ENCODE peak calls at places on chromosome 10, in ten cellular contexts. K, N, D, H, I, J, B, L, V and S are unnamed samples.

GRCh38 chr10:112209534-112210200 is 26.1 kb upstream of the GPAM start:
- DNase-seq in K (no peak), N (no peak), D (no peak), H (peak), I (no peak), J (peak), B (no peak), L (no peak), V (no peak), S (no peak)

GRCh38 chr10:30068482-30069223 is 9.3 kb upstream of the JCAD start:
- DNase-seq in K (no peak), N (no peak), D (no peak), H (no peak), I (no peak), J (no peak), B (no peak), L (no peak), V (no peak), S (no peak)

GRCh38 chr10:127619550-127619949 is 70.4 kb downstream of the NPS start:
- DNase-seq in K (no peak), N (no peak), D (peak), H (no peak), I (no peak), J (no peak), B (no peak), L (no peak), V (no peak), S (no peak)

GRCh38 chr10:34670101-34670500 is 145.0 kb downstream of the PARD3 start:
- DNase-seq in K (no peak), N (no peak), D (no peak), H (no peak), I (no peak), J (no peak), B (no peak), L (no peak), V (no peak), S (no peak)

GRCh38 chr10:5560142-5560843 is 35.5 kb downstream of the CALML3 start:
- DNase-seq in K (no peak), N (no peak), D (no peak), H (no peak), I (no peak), J (no peak), B (no peak), L (no peak), V (no peak), S (no peak)

GRCh38 chr10:113449151-113449695 is 103.6 kb upstream of the HABP2 start:
- DNase-seq in K (no peak), N (no peak), D (no peak), H (no peak), I (no peak), J (no peak), B (no peak), L (peak), V (no peak), S (no peak)

GRCh38 chr10:97571622-97572021 is 957 bp upstream of the ANKRD2 start:
- DNase-seq in K (no peak), N (no peak), D (no peak), H (no peak), I (no peak), J (no peak), B (no peak), L (no peak), V (no peak), S (no peak)

GRCh38 chr10:130862626-130863025 is 448.9 kb downstream of the TCERG1L start:
- DNase-seq in K (no peak), N (no peak), D (no peak), H (no peak), I (no peak), J (no peak), B (no peak), L (no peak), V (no peak), S (no peak)

GRCh38 chr10:33052915-33053810 is 95.1 kb upstream of the ITGB1 start:
- DNase-seq in K (no peak), N (no peak), D (no peak), H (no peak), I (no peak), J (no peak), B (no peak), L (no peak), V (no peak), S (no peak)

GRCh38 chr10:129936923-129937300 is 27.2 kb downstream of the EBF3 start:
- DNase-seq in K (no peak), N (no peak), D (no peak), H (no peak), I (no peak), J (no peak), B (no peak), L (no peak), V (no peak), S (no peak)

GRCh38 chr10:78871796-78872195 is 197.0 kb upstream of the ZMIZ1 start:
- DNase-seq in K (no peak), N (no peak), D (no peak), H (no peak), I (no peak), J (no peak), B (no peak), L (peak), V (no peak), S (no peak)

GRCh38 chr10:93070378-93071176 is 3.1 kb upstream of the CYP26A1 start:
- DNase-seq in K (no peak), N (no peak), D (no peak), H (no peak), I (no peak), J (no peak), B (no peak), L (no peak), V (no peak), S (no peak)

GRCh38 chr10:100766693-100767427 is 21.5 kb downstream of the PAX2 start:
- DNase-seq in K (no peak), N (no peak), D (peak), H (no peak), I (no peak), J (no peak), B (no peak), L (no peak), V (no peak), S (no peak)

GRCh38 chr10:132912685-132913558 is 29.4 kb downstream of the CFAP46 start:
- DNase-seq in K (no peak), N (no peak), D (no peak), H (no peak), I (no peak), J (no peak), B (no peak), L (no peak), V (no peak), S (no peak)

GRCh38 chr10:118102116-118102515 is 55.4 kb upstream of the RAB11FIP2 start:
- DNase-seq in K (no peak), N (no peak), D (no peak), H (no peak), I (no peak), J (no peak), B (no peak), L (no peak), V (no peak), S (no peak)

GRCh38 chr10:79401015-79401921 is 44.2 kb downstream of the ZCCHC24 start:
- DNase-seq in K (no peak), N (no peak), D (no peak), H (no peak), I (no peak), J (no peak), B (no peak), L (no peak), V (no peak), S (no peak)

GRCh38 chr10:104256335-104257080 is 1.8 kb downstream of the GSTO1 start:
- DNase-seq in K (no peak), N (no peak), D (peak), H (no peak), I (peak), J (peak), B (no peak), L (no peak), V (no peak), S (no peak)

GRCh38 chr10:5720182-5720581 is 35.5 kb downstream of the TASOR2 start:
- DNase-seq in K (no peak), N (no peak), D (no peak), H (no peak), I (no peak), J (no peak), B (no peak), L (no peak), V (no peak), S (no peak)

GRCh38 chr10:28668363-28669226 is 8.7 kb upstream of the BAMBI start:
- DNase-seq in K (peak), N (peak), D (peak), H (no peak), I (peak), J (peak), B (peak), L (peak), V (no peak), S (no peak)

GRCh38 chr10:31467791-31468535 is 148.9 kb downstream of the ZEB1 start:
- DNase-seq in K (no peak), N (no peak), D (no peak), H (no peak), I (peak), J (peak), B (peak), L (no peak), V (no peak), S (peak)

GRCh38 chr10:33947563-33947962 is 613.1 kb upstream of the NRP1 start:
- DNase-seq in K (no peak), N (no peak), D (no peak), H (no peak), I (no peak), J (no peak), B (no peak), L (no peak), V (no peak), S (no peak)

GRCh38 chr10:114874827-114875541 is 53.4 kb downstream of the FHIP2A start:
- DNase-seq in K (no peak), N (no peak), D (peak), H (no peak), I (no peak), J (no peak), B (peak), L (no peak), V (no peak), S (peak)

GRCh38 chr10:113356794-113357687 is 195.8 kb upstream of the HABP2 start:
- DNase-seq in K (no peak), N (no peak), D (no peak), H (no peak), I (no peak), J (no peak), B (no peak), L (no peak), V (no peak), S (no peak)

GRCh38 chr10:63555330-63555729 is 34.1 kb downstream of the REEP3 start:
- DNase-seq in K (no peak), N (no peak), D (no peak), H (no peak), I (no peak), J (no peak), B (no peak), L (no peak), V (no peak), S (no peak)

GRCh38 chr10:95834375-95834774 is 73.4 kb upstream of the CC2D2B start:
- DNase-seq in K (no peak), N (no peak), D (no peak), H (no peak), I (no peak), J (no peak), B (peak), L (no peak), V (no peak), S (no peak)

GRCh38 chr10:122075171-122075570 is 86.2 kb downstream of the TACC2 start:
- DNase-seq in K (no peak), N (no peak), D (no peak), H (no peak), I (no peak), J (no peak), B (no peak), L (no peak), V (no peak), S (no peak)

GRCh38 chr10:74391786-74392185 is 240.8 kb downstream of the ADK start:
- DNase-seq in K (no peak), N (no peak), D (no peak), H (no peak), I (peak), J (no peak), B (no peak), L (no peak), V (peak), S (no peak)

GRCh38 chr10:71575934-71576801 is 143.4 kb downstream of the C10orf105 start:
- DNase-seq in K (no peak), N (no peak), D (peak), H (no peak), I (no peak), J (no peak), B (no peak), L (no peak), V (no peak), S (no peak)

GRCh38 chr10:125661942-125662515 is 20.9 kb downstream of the TEX36 start:
- DNase-seq in K (no peak), N (no peak), D (no peak), H (no peak), I (no peak), J (peak), B (no peak), L (no peak), V (no peak), S (no peak)